ENCODE peak calls at places on chromosomes 4 and X, in eight cellular contexts. One of them, this sample, is unnamed.

GRCh38 chr4:136551753-136552152 is 980.5 kb downstream of the PCDH18 start:
- DNase-seq in progenitor cell of endocrine pancreas: no peak
- DNase-seq in HepG2: no peak
- DNase-seq in lower leg skin: no peak
- DNase-seq in mesothelial cell of epicardium: no peak
- DNase-seq in ascending aorta: no peak
- DNase-seq in fibroblast of lung: no peak
- DNase-seq in body of pancreas: no peak
- DNase-seq in this sample: no peak

GRCh38 chrX:103531002-103531401 is 11.7 kb upstream of the RAB40A start:
- DNase-seq in ascending aorta: no peak
- DNase-seq in body of pancreas: no peak
- DNase-seq in HepG2: no peak
- DNase-seq in lower leg skin: no peak
- DNase-seq in progenitor cell of endocrine pancreas: no peak
- DNase-seq in mesothelial cell of epicardium: no peak
- DNase-seq in fibroblast of lung: peak
- DNase-seq in this sample: no peak

GRCh38 chr4:52588097-52588496 is 71.0 kb downstream of the USP46 start:
- DNase-seq in HepG2: peak
- DNase-seq in progenitor cell of endocrine pancreas: no peak
- DNase-seq in lower leg skin: no peak
- DNase-seq in body of pancreas: peak
- DNase-seq in fibroblast of lung: peak
- DNase-seq in mesothelial cell of epicardium: no peak
- DNase-seq in ascending aorta: no peak
- DNase-seq in this sample: peak

GRCh38 chr4:148166132-148166531 is 276.1 kb downstream of the NR3C2 start:
- DNase-seq in fibroblast of lung: peak
- DNase-seq in ascending aorta: no peak
- DNase-seq in body of pancreas: no peak
- DNase-seq in mesothelial cell of epicardium: no peak
- DNase-seq in progenitor cell of endocrine pancreas: no peak
- DNase-seq in HepG2: no peak
- DNase-seq in lower leg skin: no peak
- DNase-seq in this sample: no peak

GRCh38 chr4:1323280-1323634 is 23.8 kb upstream of the UVSSA start:
- DNase-seq in progenitor cell of endocrine pancreas: no peak
- DNase-seq in mesothelial cell of epicardium: no peak
- DNase-seq in HepG2: no peak
- DNase-seq in lower leg skin: no peak
- DNase-seq in ascending aorta: no peak
- DNase-seq in fibroblast of lung: no peak
- DNase-seq in body of pancreas: no peak
- DNase-seq in this sample: no peak

GRCh38 chrX:72123471-72124185 is 8.1 kb downstream of the RTL5 start:
- DNase-seq in HepG2: no peak
- DNase-seq in mesothelial cell of epicardium: no peak
- DNase-seq in lower leg skin: peak
- DNase-seq in fibroblast of lung: peak
- DNase-seq in body of pancreas: no peak
- DNase-seq in progenitor cell of endocrine pancreas: no peak
- DNase-seq in ascending aorta: peak
- DNase-seq in this sample: no peak

GRCh38 chr4:173057906-173058305 is 110.7 kb upstream of the GALNT7 start:
- DNase-seq in mesothelial cell of epicardium: no peak
- DNase-seq in progenitor cell of endocrine pancreas: no peak
- DNase-seq in HepG2: no peak
- DNase-seq in fibroblast of lung: peak
- DNase-seq in body of pancreas: no peak
- DNase-seq in ascending aorta: no peak
- DNase-seq in lower leg skin: no peak
- DNase-seq in this sample: no peak

GRCh38 chrX:130626521-130626920 is 224.7 kb downstream of the RBMX2 start:
- DNase-seq in ascending aorta: no peak
- DNase-seq in progenitor cell of endocrine pancreas: no peak
- DNase-seq in body of pancreas: no peak
- DNase-seq in fibroblast of lung: peak
- DNase-seq in HepG2: no peak
- DNase-seq in lower leg skin: no peak
- DNase-seq in mesothelial cell of epicardium: no peak
- DNase-seq in this sample: no peak

GRCh38 chrX:74370482-74370881 is 50.8 kb upstream of the SLC16A2 start:
- DNase-seq in progenitor cell of endocrine pancreas: no peak
- DNase-seq in mesothelial cell of epicardium: no peak
- DNase-seq in lower leg skin: no peak
- DNase-seq in ascending aorta: no peak
- DNase-seq in HepG2: no peak
- DNase-seq in fibroblast of lung: no peak
- DNase-seq in body of pancreas: no peak
- DNase-seq in this sample: no peak

GRCh38 chr4:1330761-1331590 is 16.0 kb upstream of the UVSSA start:
- DNase-seq in ascending aorta: no peak
- DNase-seq in lower leg skin: no peak
- DNase-seq in body of pancreas: no peak
- DNase-seq in fibroblast of lung: no peak
- DNase-seq in mesothelial cell of epicardium: peak
- DNase-seq in progenitor cell of endocrine pancreas: no peak
- DNase-seq in HepG2: no peak
- DNase-seq in this sample: no peak

GRCh38 chrX:84188320-84188834 is 378 bp upstream of the RPS6KA6 start:
- DNase-seq in progenitor cell of endocrine pancreas: peak
- DNase-seq in fibroblast of lung: peak
- DNase-seq in lower leg skin: peak
- DNase-seq in HepG2: no peak
- DNase-seq in body of pancreas: peak
- DNase-seq in mesothelial cell of epicardium: peak
- DNase-seq in ascending aorta: peak
- DNase-seq in this sample: peak

GRCh38 chr4:148514041-148514440 is 71.8 kb upstream of the NR3C2 start:
- DNase-seq in body of pancreas: no peak
- DNase-seq in progenitor cell of endocrine pancreas: no peak
- DNase-seq in fibroblast of lung: peak
- DNase-seq in lower leg skin: no peak
- DNase-seq in mesothelial cell of epicardium: no peak
- DNase-seq in HepG2: no peak
- DNase-seq in ascending aorta: no peak
- DNase-seq in this sample: no peak

GRCh38 chr4:5711479-5712184 is 631 bp downstream of the EVC start:
- DNase-seq in ascending aorta: peak
- DNase-seq in body of pancreas: peak
- DNase-seq in lower leg skin: peak
- DNase-seq in progenitor cell of endocrine pancreas: no peak
- DNase-seq in mesothelial cell of epicardium: no peak
- DNase-seq in HepG2: peak
- DNase-seq in fibroblast of lung: peak
- DNase-seq in this sample: peak

GRCh38 chrX:129678176-129678880 is 23.6 kb upstream of the APLN start:
- DNase-seq in lower leg skin: no peak
- DNase-seq in HepG2: no peak
- DNase-seq in ascending aorta: peak
- DNase-seq in fibroblast of lung: peak
- DNase-seq in body of pancreas: peak
- DNase-seq in progenitor cell of endocrine pancreas: no peak
- DNase-seq in mesothelial cell of epicardium: no peak
- DNase-seq in this sample: no peak

GRCh38 chrX:137545711-137546651 is 19.9 kb upstream of the ZIC3 start:
- DNase-seq in fibroblast of lung: no peak
- DNase-seq in progenitor cell of endocrine pancreas: no peak
- DNase-seq in lower leg skin: no peak
- DNase-seq in body of pancreas: no peak
- DNase-seq in mesothelial cell of epicardium: no peak
- DNase-seq in ascending aorta: no peak
- DNase-seq in HepG2: no peak
- DNase-seq in this sample: no peak

GRCh38 chrX:8743126-8743732 is 11.3 kb upstream of the ANOS1 start:
- DNase-seq in body of pancreas: peak
- DNase-seq in fibroblast of lung: no peak
- DNase-seq in ascending aorta: no peak
- DNase-seq in HepG2: peak
- DNase-seq in mesothelial cell of epicardium: no peak
- DNase-seq in progenitor cell of endocrine pancreas: peak
- DNase-seq in lower leg skin: peak
- DNase-seq in this sample: peak

GRCh38 chr4:185730387-185730786 is 81.6 kb downstream of the SORBS2 start:
- DNase-seq in mesothelial cell of epicardium: no peak
- DNase-seq in HepG2: no peak
- DNase-seq in progenitor cell of endocrine pancreas: no peak
- DNase-seq in fibroblast of lung: peak
- DNase-seq in ascending aorta: no peak
- DNase-seq in body of pancreas: no peak
- DNase-seq in lower leg skin: no peak
- DNase-seq in this sample: no peak

GRCh38 chr4:119284876-119285611 is 36.9 kb downstream of the FABP2 start:
- DNase-seq in ascending aorta: no peak
- DNase-seq in body of pancreas: no peak
- DNase-seq in lower leg skin: no peak
- DNase-seq in fibroblast of lung: peak
- DNase-seq in HepG2: no peak
- DNase-seq in mesothelial cell of epicardium: no peak
- DNase-seq in progenitor cell of endocrine pancreas: no peak
- DNase-seq in this sample: no peak

GRCh38 chr4:53490965-53491622 is 100.2 kb downstream of the LNX1 start:
- DNase-seq in HepG2: peak
- DNase-seq in progenitor cell of endocrine pancreas: no peak
- DNase-seq in fibroblast of lung: peak
- DNase-seq in lower leg skin: no peak
- DNase-seq in body of pancreas: peak
- DNase-seq in mesothelial cell of epicardium: no peak
- DNase-seq in ascending aorta: peak
- DNase-seq in this sample: no peak

GRCh38 chr4:54228563-54229501 is at the start of gene PDGFRA:
- DNase-seq in mesothelial cell of epicardium: no peak
- DNase-seq in body of pancreas: no peak
- DNase-seq in progenitor cell of endocrine pancreas: no peak
- DNase-seq in ascending aorta: peak
- DNase-seq in HepG2: no peak
- DNase-seq in lower leg skin: peak
- DNase-seq in fibroblast of lung: peak
- DNase-seq in this sample: no peak

GRCh38 chrX:19964017-19964710 is 26.7 kb downstream of the BCLAF3 start:
- DNase-seq in HepG2: no peak
- DNase-seq in body of pancreas: no peak
- DNase-seq in fibroblast of lung: peak
- DNase-seq in ascending aorta: no peak
- DNase-seq in lower leg skin: no peak
- DNase-seq in mesothelial cell of epicardium: no peak
- DNase-seq in progenitor cell of endocrine pancreas: no peak
- DNase-seq in this sample: no peak

GRCh38 chrX:13468096-13468495 is 101.3 kb upstream of the EGFL6 start:
- DNase-seq in fibroblast of lung: peak
- DNase-seq in HepG2: no peak
- DNase-seq in body of pancreas: no peak
- DNase-seq in ascending aorta: no peak
- DNase-seq in lower leg skin: no peak
- DNase-seq in progenitor cell of endocrine pancreas: no peak
- DNase-seq in mesothelial cell of epicardium: no peak
- DNase-seq in this sample: no peak

GRCh38 chrX:114615765-114616164 is 31.9 kb downstream of the HTR2C start:
- DNase-seq in ascending aorta: no peak
- DNase-seq in HepG2: no peak
- DNase-seq in lower leg skin: no peak
- DNase-seq in mesothelial cell of epicardium: no peak
- DNase-seq in body of pancreas: no peak
- DNase-seq in fibroblast of lung: peak
- DNase-seq in progenitor cell of endocrine pancreas: no peak
- DNase-seq in this sample: no peak

GRCh38 chr4:184529283-184529682 is 54.9 kb upstream of the IRF2 start:
- DNase-seq in mesothelial cell of epicardium: no peak
- DNase-seq in body of pancreas: no peak
- DNase-seq in lower leg skin: no peak
- DNase-seq in ascending aorta: no peak
- DNase-seq in fibroblast of lung: peak
- DNase-seq in HepG2: no peak
- DNase-seq in progenitor cell of endocrine pancreas: no peak
- DNase-seq in this sample: no peak

GRCh38 chrX:38973327-38973726 is 172.1 kb downstream of the MID1IP1 start:
- DNase-seq in progenitor cell of endocrine pancreas: no peak
- DNase-seq in mesothelial cell of epicardium: no peak
- DNase-seq in HepG2: no peak
- DNase-seq in lower leg skin: no peak
- DNase-seq in fibroblast of lung: no peak
- DNase-seq in body of pancreas: no peak
- DNase-seq in ascending aorta: no peak
- DNase-seq in this sample: peak

GRCh38 chrX:24243692-24244091 is 70.2 kb downstream of the SUPT20HL2 start:
- DNase-seq in progenitor cell of endocrine pancreas: no peak
- DNase-seq in body of pancreas: no peak
- DNase-seq in ascending aorta: no peak
- DNase-seq in HepG2: no peak
- DNase-seq in fibroblast of lung: no peak
- DNase-seq in lower leg skin: no peak
- DNase-seq in mesothelial cell of epicardium: no peak
- DNase-seq in this sample: no peak

GRCh38 chr4:79024371-79024770 is 85.1 kb upstream of the PAQR3 start:
- DNase-seq in lower leg skin: no peak
- DNase-seq in progenitor cell of endocrine pancreas: no peak
- DNase-seq in HepG2: no peak
- DNase-seq in body of pancreas: no peak
- DNase-seq in fibroblast of lung: no peak
- DNase-seq in ascending aorta: no peak
- DNase-seq in mesothelial cell of epicardium: no peak
- DNase-seq in this sample: no peak
- TF ChIP-seq CTCF in lower leg skin: no peak
- TF ChIP-seq CTCF in progenitor cell of endocrine pancreas: no peak
- TF ChIP-seq CTCF in HepG2: no peak
- TF ChIP-seq CTCF in body of pancreas: no peak
- TF ChIP-seq CTCF in fibroblast of lung: no peak
- TF ChIP-seq CTCF in ascending aorta: no peak
- TF ChIP-seq CTCF in mesothelial cell of epicardium: no peak
- TF ChIP-seq CTCF in this sample: no peak

GRCh38 chrX:40068048-40068447 is 29.7 kb downstream of the BCOR start:
- DNase-seq in fibroblast of lung: no peak
- DNase-seq in body of pancreas: no peak
- DNase-seq in ascending aorta: no peak
- DNase-seq in HepG2: no peak
- DNase-seq in lower leg skin: no peak
- DNase-seq in mesothelial cell of epicardium: no peak
- DNase-seq in progenitor cell of endocrine pancreas: no peak
- DNase-seq in this sample: no peak
- TF ChIP-seq CTCF in fibroblast of lung: no peak
- TF ChIP-seq CTCF in body of pancreas: no peak
- TF ChIP-seq CTCF in ascending aorta: no peak
- TF ChIP-seq CTCF in HepG2: no peak
- TF ChIP-seq CTCF in lower leg skin: no peak
- TF ChIP-seq CTCF in mesothelial cell of epicardium: no peak
- TF ChIP-seq CTCF in progenitor cell of endocrine pancreas: no peak
- TF ChIP-seq CTCF in this sample: no peak

GRCh38 chrX:64230123-64230970 is at the start of gene ASB12:
- DNase-seq in body of pancreas: no peak
- DNase-seq in HepG2: no peak
- DNase-seq in mesothelial cell of epicardium: no peak
- DNase-seq in ascending aorta: no peak
- DNase-seq in fibroblast of lung: no peak
- DNase-seq in lower leg skin: no peak
- DNase-seq in progenitor cell of endocrine pancreas: no peak
- DNase-seq in this sample: no peak

GRCh38 chrX:64229145-64229544 is 1.3 kb downstream of the ASB12 start:
- DNase-seq in progenitor cell of endocrine pancreas: no peak
- DNase-seq in lower leg skin: no peak
- DNase-seq in body of pancreas: no peak
- DNase-seq in mesothelial cell of epicardium: no peak
- DNase-seq in HepG2: no peak
- DNase-seq in fibroblast of lung: no peak
- DNase-seq in ascending aorta: no peak
- DNase-seq in this sample: no peak
- TF ChIP-seq CTCF in progenitor cell of endocrine pancreas: no peak
- TF ChIP-seq CTCF in lower leg skin: no peak
- TF ChIP-seq CTCF in body of pancreas: no peak
- TF ChIP-seq CTCF in mesothelial cell of epicardium: no peak
- TF ChIP-seq CTCF in HepG2: no peak
- TF ChIP-seq CTCF in fibroblast of lung: no peak
- TF ChIP-seq CTCF in ascending aorta: no peak
- TF ChIP-seq CTCF in this sample: no peak

GRCh38 chr4:7195546-7196282 is 3.4 kb downstream of the SORCS2 start:
- DNase-seq in mesothelial cell of epicardium: no peak
- DNase-seq in lower leg skin: peak
- DNase-seq in HepG2: no peak
- DNase-seq in body of pancreas: no peak
- DNase-seq in fibroblast of lung: peak
- DNase-seq in progenitor cell of endocrine pancreas: no peak
- DNase-seq in ascending aorta: peak
- DNase-seq in this sample: no peak
- TF ChIP-seq CTCF in mesothelial cell of epicardium: no peak
- TF ChIP-seq CTCF in lower leg skin: no peak
- TF ChIP-seq CTCF in HepG2: no peak
- TF ChIP-seq CTCF in body of pancreas: no peak
- TF ChIP-seq CTCF in fibroblast of lung: no peak
- TF ChIP-seq CTCF in progenitor cell of endocrine pancreas: no peak
- TF ChIP-seq CTCF in ascending aorta: no peak
- TF ChIP-seq CTCF in this sample: no peak

This sample was measured in glutamatergic neuron.